ENCODE peak calls at places on chromosome 19, in six cellular contexts. O is iPS DF 6.9; N is adipocyte; E is tibial artery; D is CD8-positive, alpha-beta memory T cell; M is naive thymus-derived CD4-positive, alpha-beta T cell. Z is an unnamed sample.

GRCh38 chr19:44260695-44261446 is 1.2 kb downstream of the ZNF233 start:
- DNase-seq in O (no peak), N (no peak), E (no peak), D (no peak), M (no peak), Z (no peak)

GRCh38 chr19:41114132-41114531 is at the start of gene CYP2F1:
- DNase-seq in O (no peak), N (no peak), E (peak; percentile 15), D (no peak), M (no peak), Z (no peak)

GRCh38 chr19:7450243-7451223 is 38.3 kb downstream of the PEX11G start:
- DNase-seq in O (peak; percentile 22), N (peak; percentile 19), E (no peak), D (no peak), M (no peak), Z (no peak)

GRCh38 chr19:45153339-45154063 is 7.3 kb downstream of the NKPD1 start:
- DNase-seq in O (no peak), N (peak; percentile 67), E (no peak), D (no peak), M (peak; percentile 29), Z (peak; percentile 42)

GRCh38 chr19:12333162-12334159 is at the start of gene ZNF563:
- DNase-seq in O (peak; percentile 88), N (peak; percentile 98), E (peak; percentile 99), D (peak; percentile 97), M (peak; percentile 98), Z (peak; percentile 98)

GRCh38 chr19:32819415-32820400 is 49.9 kb downstream of the SLC7A9 start:
- DNase-seq in O (no peak), N (no peak), E (no peak), D (no peak), M (no peak), Z (no peak)

GRCh38 chr19:42306646-42307045 is 4.2 kb upstream of the PAFAH1B3 start:
- DNase-seq in O (no peak), N (no peak), E (no peak), D (no peak), M (no peak), Z (no peak)

GRCh38 chr19:20558571-20558970 is 7.0 kb downstream of the ZNF737 start:
- DNase-seq in O (no peak), N (no peak), E (no peak), D (no peak), M (no peak), Z (no peak)

GRCh38 chr19:4302238-4302630 is at the start of gene TMIGD2:
- DNase-seq in O (no peak), N (no peak), E (no peak), D (no peak), M (peak; percentile 31), Z (no peak)

GRCh38 chr19:42658148-42658547 is 63.4 kb upstream of the CEACAM8 start:
- DNase-seq in O (no peak), N (no peak), E (no peak), D (no peak), M (no peak), Z (no peak)

GRCh38 chr19:16530540-16531379 is 11.5 kb downstream of the CHERP start:
- DNase-seq in O (no peak), N (no peak), E (no peak), D (no peak), M (no peak), Z (no peak)
- H3K9me3 ChIP-seq in O (no peaks in the 10 kb centered on the region), N (no peaks in the 10 kb centered on the region), E (no peaks in the 10 kb centered on the region), D (no peaks in the 10 kb centered on the region), M (no peaks in the 10 kb centered on the region), Z (no peaks in the 10 kb centered on the region)

GRCh38 chr19:47848871-47849473 is 10.1 kb upstream of the TPRX2 start:
- DNase-seq in O (no peak), N (peak; percentile 21), E (no peak), D (no peak), M (peak; percentile 21), Z (no peak)
- H3K4me3 ChIP-seq in O (peak overlapping the region; percentile 2), N (no peak overlapping the region), E (no peak overlapping the region), D (no peak overlapping the region), M (no peak overlapping the region), Z (no peak overlapping the region)

GRCh38 chr19:19464339-19465098 is 50.8 kb downstream of the TSSK6 start:
- DNase-seq in O (no peak), N (peak; percentile 36), E (no peak), D (no peak), M (no peak), Z (no peak)

GRCh38 chr19:19466201-19466600 is 49.1 kb downstream of the TSSK6 start:
- DNase-seq in O (no peak), N (no peak), E (no peak), D (no peak), M (no peak), Z (no peak)

GRCh38 chr19:19468424-19469050 is 46.8 kb downstream of the TSSK6 start:
- DNase-seq in O (no peak), N (no peak), E (no peak), D (no peak), M (no peak), Z (no peak)

GRCh38 chr19:19463348-19464117 is 51.8 kb downstream of the TSSK6 start:
- DNase-seq in O (no peak), N (peak; percentile 75), E (no peak), D (no peak), M (no peak), Z (peak; percentile 51)

GRCh38 chr19:19465436-19466070 is 49.8 kb downstream of the TSSK6 start:
- DNase-seq in O (no peak), N (no peak), E (no peak), D (no peak), M (no peak), Z (no peak)
- H3K9me3 ChIP-seq in O (no peaks in the 10 kb centered on the region), N (peaks cover 24% of the 10 kb centered on the region), E (peaks cover 16% of the 10 kb centered on the region), D (peaks cover 15% of the 10 kb centered on the region), M (peaks cover 7% of the 10 kb centered on the region), Z (peaks cover 14% of the 10 kb centered on the region)

GRCh38 chr19:33950141-33950805 is 153.6 kb downstream of the KCTD15 start:
- DNase-seq in O (no peak), N (peak; percentile 9), E (peak; percentile 23), D (no peak), M (no peak), Z (no peak)

GRCh38 chr19:33946535-33947323 is 150.1 kb downstream of the KCTD15 start:
- DNase-seq in O (no peak), N (no peak), E (peak; percentile 9), D (no peak), M (no peak), Z (no peak)

GRCh38 chr19:33953023-33953422 is 156.4 kb downstream of the KCTD15 start:
- DNase-seq in O (no peak), N (no peak), E (peak; percentile 35), D (no peak), M (no peak), Z (no peak)

GRCh38 chr19:33947565-33947964 is 150.9 kb downstream of the KCTD15 start:
- DNase-seq in O (no peak), N (peak; percentile 1), E (peak; percentile 7), D (no peak), M (no peak), Z (no peak)

DNA sequence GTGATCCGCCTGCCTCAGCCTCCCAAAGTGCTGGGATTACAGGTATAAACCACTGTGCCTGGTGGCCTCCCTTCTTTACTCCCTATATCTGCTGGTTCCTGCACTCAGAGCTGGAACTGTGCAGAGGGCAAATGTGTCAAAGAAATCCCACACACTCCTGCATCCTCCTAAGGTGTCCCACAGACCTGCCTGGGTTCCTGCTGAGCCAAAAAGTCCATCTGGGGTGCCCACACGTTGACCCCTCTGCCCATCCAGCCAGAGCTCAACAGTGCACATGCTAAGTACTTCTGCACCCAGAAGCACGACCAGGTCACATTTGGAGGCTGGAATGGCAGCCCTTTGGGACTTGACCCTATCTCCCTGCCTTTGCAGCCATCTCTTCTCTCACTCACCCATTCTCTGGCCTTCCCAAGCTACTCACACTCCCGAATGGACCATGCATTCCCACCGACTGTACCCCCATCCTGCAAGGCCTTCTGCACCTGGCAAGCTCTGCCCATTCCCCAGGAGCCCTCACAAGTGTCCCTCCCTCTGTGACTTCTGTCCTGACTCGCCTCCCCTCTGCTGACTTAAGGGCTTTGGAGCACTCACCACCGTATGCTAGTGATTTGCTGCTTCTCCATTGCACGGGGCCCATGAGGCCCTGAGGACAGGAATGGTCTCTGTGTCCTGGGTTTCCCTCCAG is 152.1 kb downstream of the KCTD15 start:
- DNase-seq in O (no peak), N (no peak), E (peak; percentile 44), D (no peak), M (no peak), Z (no peak)
- H3K4me3 ChIP-seq in O (no peak overlapping the region), N (no peak overlapping the region), E (no peak overlapping the region), D (no peak overlapping the region), M (no peak overlapping the region), Z (no peak overlapping the region)

DNA sequence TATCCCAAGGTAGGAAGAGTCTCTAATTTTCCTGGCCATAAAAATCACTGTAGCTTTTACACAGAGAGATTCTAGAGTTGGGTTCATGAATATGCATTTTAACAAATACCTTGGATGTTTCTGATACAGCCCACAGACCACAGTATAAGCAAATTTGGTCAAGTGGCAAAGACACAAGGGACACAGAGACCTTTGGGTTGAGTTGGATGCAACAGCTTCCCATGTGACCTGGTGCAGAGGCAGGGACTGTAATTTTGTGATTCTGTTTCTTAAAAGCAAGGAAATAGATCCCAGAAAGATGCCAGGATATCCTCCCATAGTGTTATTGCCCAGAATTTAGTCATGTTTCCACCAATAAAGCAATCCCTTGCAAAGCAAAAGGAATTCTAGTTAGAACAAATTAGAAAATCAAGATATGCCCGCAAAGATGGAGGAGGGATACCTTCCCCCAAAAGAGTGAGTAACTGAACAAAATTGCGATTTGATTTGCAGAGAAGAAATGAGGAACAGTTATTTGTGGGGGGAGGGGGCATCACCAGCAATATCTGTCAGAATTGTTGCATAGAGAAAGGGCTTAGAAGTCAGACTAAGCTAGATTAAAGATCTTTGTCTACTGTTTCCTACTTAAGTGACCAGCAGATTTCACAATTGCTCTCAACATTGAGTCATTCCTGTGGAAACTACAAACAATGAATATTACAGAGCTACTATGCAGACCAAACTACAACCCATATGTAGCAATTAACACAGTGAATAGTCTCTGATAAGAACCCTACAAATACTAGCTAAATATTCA is 27.2 kb downstream of the FPR3 start:
- DNase-seq in O (no peak), N (peak; percentile 25), E (no peak), D (no peak), M (no peak), Z (no peak)
- H3K9me3 ChIP-seq in O (peaks cover 2% of the 10 kb centered on the region), N (peaks cover 17% of the 10 kb centered on the region), E (no peaks in the 10 kb centered on the region), D (peaks cover 7% of the 10 kb centered on the region), M (peaks cover 3% of the 10 kb centered on the region), Z (no peaks in the 10 kb centered on the region)

DNA sequence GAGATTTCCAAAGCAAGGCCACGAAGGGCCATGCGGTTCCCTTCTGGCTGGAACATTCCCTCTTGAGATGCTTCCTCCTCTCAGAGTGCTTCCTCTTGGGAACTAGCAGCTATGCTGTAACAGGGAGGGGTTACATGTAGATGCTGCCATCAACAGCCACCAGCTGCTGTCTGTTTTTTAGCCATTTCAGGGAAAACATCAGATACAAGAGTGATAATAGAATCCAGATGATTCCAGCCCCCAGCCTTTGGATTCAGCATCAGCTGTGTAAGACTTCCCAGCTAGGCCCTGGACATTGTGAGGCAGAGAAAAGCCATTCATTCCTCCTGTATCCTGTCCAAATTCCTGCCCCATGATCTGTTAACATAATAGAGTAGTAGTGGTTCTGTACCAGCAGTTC is 8.2 kb upstream of the ZNF177 start:
- DNase-seq in O (no peak), N (no peak), E (no peak), D (no peak), M (no peak), Z (no peak)
- H3K4me3 ChIP-seq in O (no peak overlapping the region), N (no peak overlapping the region), E (no peak overlapping the region), D (peak overlapping the region; percentile 22), M (no peak overlapping the region), Z (no peak overlapping the region)

DNA sequence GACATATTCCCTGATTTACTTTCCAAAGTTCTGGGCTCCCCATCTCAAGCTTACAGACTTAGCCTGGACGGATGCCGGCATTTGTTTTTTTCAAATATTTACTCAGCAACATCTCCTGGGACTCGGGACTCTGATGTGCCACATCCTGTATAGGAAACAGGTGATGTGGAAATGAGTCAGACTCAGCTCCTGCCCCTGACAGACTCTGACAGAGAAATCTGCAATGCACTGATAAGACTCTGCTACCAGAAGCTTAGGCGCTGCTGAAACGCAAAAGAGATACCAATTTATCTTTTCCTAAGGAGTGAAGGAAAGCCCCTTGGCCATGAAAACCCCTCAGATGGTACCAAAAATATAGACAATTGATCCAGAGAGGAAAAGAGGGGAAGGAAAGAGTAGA is 16.2 kb downstream of the LAIR2 start:
- DNase-seq in O (no peak), N (no peak), E (no peak), D (no peak), M (no peak), Z (no peak)
- H3K9me3 ChIP-seq in O (peaks cover 8% of the 10 kb centered on the region), N (no peaks in the 10 kb centered on the region), E (no peaks in the 10 kb centered on the region), D (no peaks in the 10 kb centered on the region), M (no peaks in the 10 kb centered on the region), Z (no peaks in the 10 kb centered on the region)